ENCODE peak calls at places on chromosomes 1 and 21, in six cellular contexts. N is SK-N-SH, C is IMR-90, B is A549, Q is K562, G is GM12878. K is an unnamed sample.

GRCh38 chr21:42724226-42724920 is 71.0 kb downstream of the PDE9A start:
- DNase-seq in N (no peak), C (peak), B (peak), Q (no peak), G (no peak), K (no peak)

GRCh38 chr21:44999972-45000636 is 60.3 kb downstream of the SLX9 start:
- DNase-seq in N (no peak), C (no peak), B (no peak), Q (no peak), G (no peak), K (no peak)

GRCh38 chr1:159790237-159790917 is 9.6 kb downstream of the DUSP23 start:
- DNase-seq in N (peak), C (peak), B (peak), Q (peak), G (no peak), K (no peak)

GRCh38 chr1:204087893-204088528 is 15.1 kb downstream of the SOX13 start:
- DNase-seq in N (no peak), C (no peak), B (no peak), Q (no peak), G (no peak), K (no peak)

GRCh38 chr21:45747233-45747766 is 103.8 kb downstream of the PCBP3 start:
- DNase-seq in N (peak), C (no peak), B (no peak), Q (no peak), G (no peak), K (peak)

GRCh38 chr1:102096162-102096561 is 99.4 kb upstream of the OLFM3 start:
- DNase-seq in N (no peak), C (no peak), B (no peak), Q (no peak), G (no peak), K (no peak)

GRCh38 chr1:164628758-164629157 is 69.8 kb downstream of the PBX1 start:
- DNase-seq in N (no peak), C (no peak), B (no peak), Q (no peak), G (no peak), K (no peak)

GRCh38 chr1:170699696-170700095 is 35.8 kb downstream of the PRRX1 start:
- DNase-seq in N (no peak), C (no peak), B (no peak), Q (no peak), G (no peak), K (no peak)

GRCh38 chr1:245656189-245656717 is 501.5 kb downstream of the KIF26B start:
- DNase-seq in N (no peak), C (no peak), B (no peak), Q (no peak), G (no peak), K (no peak)

GRCh38 chr1:84365225-84366221 is 32.8 kb upstream of the DNASE2B start:
- DNase-seq in N (no peak), C (peak), B (peak), Q (peak), G (no peak), K (no peak)

GRCh38 chr1:116820362-116820761 is 66.1 kb downstream of the CD2 start:
- DNase-seq in N (no peak), C (peak), B (no peak), Q (no peak), G (no peak), K (no peak)

GRCh38 chr1:231940116-231940515 is 313.5 kb downstream of the DISC1 start:
- DNase-seq in N (no peak), C (no peak), B (no peak), Q (no peak), G (no peak), K (no peak)

GRCh38 chr1:75531570-75531969 is 79.3 kb downstream of the SLC44A5 start:
- DNase-seq in N (no peak), C (no peak), B (no peak), Q (no peak), G (no peak), K (no peak)

GRCh38 chr1:203219934-203220333 is 9.5 kb downstream of the CHIT1 start:
- DNase-seq in N (no peak), C (no peak), B (no peak), Q (peak), G (no peak), K (peak)

GRCh38 chr1:38068980-38069340 is 22.4 kb upstream of the POU3F1 start:
- DNase-seq in N (no peak), C (no peak), B (no peak), Q (no peak), G (no peak), K (no peak)

GRCh38 chr1:151988405-151988851 is 5.2 kb downstream of the S100A10 start:
- DNase-seq in N (no peak), C (peak), B (peak), Q (peak), G (no peak), K (no peak)

GRCh38 chr1:3053986-3054385 is 15.0 kb upstream of the PRDM16 start:
- DNase-seq in N (no peak), C (no peak), B (no peak), Q (no peak), G (no peak), K (no peak)
- TF ChIP-seq USF2 in N (no peak), C (no peak), B (no peak), Q (no peak), G (no peak), K (no peak)

GRCh38 chr1:1239247-1239623 is 7.2 kb downstream of the B3GALT6 start:
- DNase-seq in N (peak), C (no peak), B (no peak), Q (no peak), G (no peak), K (no peak)
- TF ChIP-seq CTCF in N (no peak), C (no peak), B (no peak), Q (no peak), G (no peak), K (no peak)

DNA sequence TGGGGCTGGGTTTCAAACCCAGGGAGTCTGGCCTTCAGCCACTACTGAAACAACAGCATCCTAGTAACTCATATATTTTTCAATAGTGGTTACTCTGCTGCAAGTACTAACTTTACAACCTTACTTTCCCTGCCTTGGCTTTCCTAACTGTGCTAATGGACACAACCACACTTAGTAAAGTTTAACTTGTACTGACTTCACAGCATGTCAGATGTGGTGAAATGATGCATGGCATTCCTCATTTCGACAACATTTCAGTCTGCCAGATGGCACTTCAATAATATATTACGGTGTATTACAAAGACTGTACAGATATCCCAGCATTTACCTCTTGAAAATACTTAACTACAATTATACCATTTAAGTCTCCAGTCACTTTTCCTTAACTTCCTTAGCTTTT is 27.8 kb downstream of the LRRC7 start:
- DNase-seq in N (no peak), C (no peak), B (no peak), Q (no peak), G (no peak), K (no peak)
- TF ChIP-seq USF2 in N (no peak), C (no peak), B (no peak), Q (no peak), G (no peak), K (no peak)

GRCh38 chr1:41161851-41162250 is 80.3 kb downstream of the SCMH1 start:
- DNase-seq in N (no peak), C (no peak), B (no peak), Q (no peak), G (no peak), K (no peak)
- TF ChIP-seq CTCF in N (no peak), C (no peak), B (no peak), Q (no peak), G (no peak), K (no peak)

DNA sequence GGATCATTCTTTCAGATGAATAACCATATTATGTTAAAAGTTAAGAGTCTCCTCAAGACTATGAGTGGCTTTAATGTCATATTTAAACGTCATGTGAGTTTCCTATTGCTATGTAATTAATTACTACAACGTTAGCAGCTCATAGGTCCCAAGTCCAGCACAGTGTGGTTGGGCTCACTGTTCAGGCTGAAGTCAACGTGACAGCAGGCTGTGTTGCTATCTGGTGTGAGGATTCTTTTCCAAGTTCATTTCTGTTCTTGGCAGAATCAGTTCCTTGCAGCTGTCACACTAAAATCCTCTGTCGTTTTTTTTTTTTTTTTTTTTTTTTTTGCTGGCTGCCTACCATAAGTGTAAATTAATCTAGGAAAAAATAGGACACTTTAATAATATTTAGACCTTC is 893.4 kb downstream of the LTN1 start:
- DNase-seq in N (no peak), C (peak), B (no peak), Q (no peak), G (no peak), K (no peak)
- TF ChIP-seq USF2 in N (no peak), C (no peak), B (no peak), Q (no peak), G (no peak), K (no peak)

GRCh38 chr1:45643978-45644377 is 20.1 kb upstream of the CCDC17 start:
- DNase-seq in N (no peak), C (no peak), B (no peak), Q (no peak), G (no peak), K (no peak)
- TF ChIP-seq CTCF in N (no peak), C (no peak), B (peak), Q (no peak), G (no peak), K (no peak)

GRCh38 chr1:13584876-13585598 is 1.4 kb downstream of the PDPN start:
- DNase-seq in N (no peak), C (no peak), B (no peak), Q (no peak), G (no peak), K (no peak)

GRCh38 chr1:13583964-13584791 is 546 bp downstream of the PDPN start:
- DNase-seq in N (no peak), C (no peak), B (no peak), Q (no peak), G (no peak), K (peak)

GRCh38 chr1:13583592-13583963 is at the start of gene PDPN:
- DNase-seq in N (no peak), C (no peak), B (no peak), Q (no peak), G (no peak), K (peak)

GRCh38 chr1:13585599-13585965 is 1.9 kb downstream of the PDPN start:
- DNase-seq in N (no peak), C (no peak), B (no peak), Q (no peak), G (no peak), K (peak)

DNA sequence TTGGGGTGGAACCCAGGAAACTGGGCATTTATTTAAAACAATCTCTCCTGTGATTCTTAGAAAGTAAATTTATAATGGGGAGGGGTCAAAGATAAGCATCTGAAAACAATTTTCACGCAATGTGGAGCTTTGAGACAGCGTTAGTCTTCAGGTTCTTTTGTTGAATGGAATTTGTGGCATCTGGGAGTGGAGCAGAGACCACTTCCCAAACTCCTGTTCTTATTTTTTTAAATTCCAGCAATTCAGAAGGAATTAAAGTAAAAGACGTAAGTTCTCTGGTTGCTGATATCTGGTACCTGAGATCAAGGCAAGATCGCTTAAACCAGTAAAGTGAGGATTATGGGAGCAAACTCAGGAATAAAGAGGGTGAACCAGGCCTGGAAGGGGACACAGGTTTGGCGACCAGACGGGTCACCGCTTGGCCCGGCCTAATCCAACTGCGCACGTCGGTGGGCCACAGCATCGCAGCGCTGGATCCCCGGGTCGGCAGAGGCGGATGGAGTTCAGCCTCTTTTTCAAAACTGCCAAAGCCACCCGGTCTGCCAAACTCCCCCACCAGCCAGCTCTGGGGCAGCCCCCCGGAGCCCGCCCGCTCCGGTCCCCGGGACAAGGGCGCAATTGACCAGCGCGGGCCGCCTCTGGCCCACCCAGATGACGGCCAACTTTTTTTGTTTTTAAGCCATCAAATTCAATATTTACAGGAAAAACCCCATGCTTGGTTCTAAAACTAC is 754 bp upstream of the PDPN start:
- DNase-seq in N (no peak), C (no peak), B (no peak), Q (no peak), G (no peak), K (no peak)
- TF ChIP-seq USF2 in N (no peak), C (no peak), B (no peak), Q (no peak), G (no peak), K (no peak)

GRCh38 chr1:109918671-109919070 is 8.0 kb downstream of the CSF1 start:
- DNase-seq in N (no peak), C (no peak), B (no peak), Q (no peak), G (no peak), K (no peak)

GRCh38 chr1:109914587-109915240 is 4.1 kb downstream of the CSF1 start:
- DNase-seq in N (peak), C (peak), B (no peak), Q (no peak), G (no peak), K (no peak)

GRCh38 chr1:109919271-109919670 is 8.6 kb downstream of the CSF1 start:
- DNase-seq in N (no peak), C (no peak), B (no peak), Q (no peak), G (no peak), K (no peak)

GRCh38 chr1:109917429-109918076 is 6.9 kb downstream of the CSF1 start:
- DNase-seq in N (no peak), C (peak), B (no peak), Q (no peak), G (no peak), K (no peak)

DNA sequence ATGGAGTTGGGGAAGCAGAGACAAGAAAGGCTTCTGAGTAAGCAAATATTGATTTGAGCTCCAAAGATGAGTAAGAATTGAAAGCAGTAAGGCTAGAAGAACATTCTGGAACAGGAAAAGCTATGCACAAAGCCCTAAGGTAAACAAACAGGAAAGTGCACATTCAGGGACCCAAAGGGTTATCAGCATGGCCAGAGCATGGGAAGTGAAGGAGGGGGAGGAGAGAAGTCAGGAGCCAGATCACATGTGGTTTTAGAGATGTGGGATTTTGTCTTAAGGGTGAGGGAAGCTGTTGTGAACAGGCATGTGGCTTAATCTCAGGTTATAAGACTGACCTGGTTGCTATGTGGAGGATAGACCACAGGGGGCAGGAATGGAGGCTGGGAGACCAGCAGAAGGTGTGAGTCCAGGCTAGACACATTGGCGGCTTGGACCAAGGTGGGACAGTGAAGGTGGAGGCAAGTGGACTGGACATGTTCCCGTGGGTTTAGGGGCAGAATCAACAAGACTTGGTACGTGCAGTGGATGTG is 7.5 kb downstream of the CSF1 start:
- DNase-seq in N (no peak), C (no peak), B (no peak), Q (peak), G (no peak), K (no peak)
- TF ChIP-seq CTCF in N (peak), C (no peak), B (no peak), Q (peak), G (peak), K (peak)

DNA sequence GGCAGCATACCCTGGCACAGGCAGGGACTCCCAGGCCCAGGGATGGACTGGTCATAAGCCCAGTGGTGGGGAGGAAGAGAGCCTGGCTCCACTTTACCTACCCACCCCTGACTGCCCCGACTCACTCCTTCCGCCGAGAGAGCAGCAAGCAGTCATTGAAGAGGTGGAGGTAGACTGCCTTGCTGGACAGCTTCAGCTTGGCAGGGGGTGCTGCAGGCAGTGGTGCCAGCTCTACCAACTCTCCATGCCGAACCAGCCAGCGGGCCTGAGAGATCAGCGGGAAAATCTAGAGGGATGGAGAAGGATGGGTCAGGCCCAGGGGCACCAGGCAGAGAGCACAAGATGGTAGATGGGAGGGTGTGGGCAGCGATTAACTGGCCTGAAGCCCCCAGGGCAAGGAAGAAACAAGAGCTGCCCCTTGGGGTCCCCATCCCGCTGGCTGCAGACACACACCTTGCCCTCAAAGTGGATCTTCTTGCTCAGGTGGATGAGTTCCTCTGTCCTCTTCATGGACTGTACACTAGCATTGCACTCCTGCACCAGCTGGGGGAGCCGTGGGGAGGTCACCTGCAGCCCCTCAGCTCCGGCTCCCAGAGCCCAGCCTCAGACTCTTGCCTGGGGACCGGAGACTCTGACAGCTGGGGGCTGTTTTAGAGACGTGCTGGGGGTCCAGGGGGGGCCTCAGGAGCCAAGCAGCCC is 7.7 kb downstream of the ARHGEF19 start:
- DNase-seq in N (peak), C (no peak), B (peak), Q (peak), G (no peak), K (no peak)
- TF ChIP-seq USF2 in N (no peak), C (no peak), B (no peak), Q (no peak), G (no peak), K (no peak)